ENCODE peak calls at places on chromosome 18, in five cellular contexts. One of them, this sample, is unnamed.

GRCh38 chr18:74930616-74931015 is 278.3 kb downstream of the PTGR3 start:
- DNase-seq in A172: no peak
- DNase-seq in endothelial cell of umbilical vein: no peak
- DNase-seq in astrocyte of the spinal cord: peak
- DNase-seq in endothelial cell: no peak
- DNase-seq in this sample: no peak

GRCh38 chr18:79542876-79543750 is 136.5 kb upstream of the CTDP1 start:
- DNase-seq in A172: no peak
- DNase-seq in endothelial cell of umbilical vein: no peak
- DNase-seq in astrocyte of the spinal cord: no peak
- DNase-seq in endothelial cell: no peak
- DNase-seq in this sample: no peak

GRCh38 chr18:57843403-57843802 is 40.3 kb upstream of the ATP8B1 start:
- DNase-seq in A172: no peak
- DNase-seq in endothelial cell of umbilical vein: no peak
- DNase-seq in astrocyte of the spinal cord: no peak
- DNase-seq in endothelial cell: no peak
- DNase-seq in this sample: no peak

GRCh38 chr18:39945076-39945475 is 2010.0 kb upstream of the PIK3C3 start:
- DNase-seq in A172: no peak
- DNase-seq in endothelial cell of umbilical vein: no peak
- DNase-seq in astrocyte of the spinal cord: peak
- DNase-seq in endothelial cell: no peak
- DNase-seq in this sample: no peak

GRCh38 chr18:60506682-60507081 is 134.1 kb upstream of the MC4R start:
- DNase-seq in A172: no peak
- DNase-seq in endothelial cell of umbilical vein: no peak
- DNase-seq in astrocyte of the spinal cord: no peak
- DNase-seq in endothelial cell: no peak
- DNase-seq in this sample: no peak

GRCh38 chr18:48749768-48750167 is 201.0 kb downstream of the SMAD7 start:
- DNase-seq in A172: peak
- DNase-seq in endothelial cell of umbilical vein: peak
- DNase-seq in astrocyte of the spinal cord: peak
- DNase-seq in endothelial cell: no peak
- DNase-seq in this sample: no peak

GRCh38 chr18:36912887-36913286 is 84.0 kb downstream of the KIAA1328 start:
- DNase-seq in A172: no peak
- DNase-seq in endothelial cell of umbilical vein: no peak
- DNase-seq in astrocyte of the spinal cord: no peak
- DNase-seq in endothelial cell: no peak
- DNase-seq in this sample: no peak

GRCh38 chr18:41073372-41073954 is 881.6 kb upstream of the PIK3C3 start:
- DNase-seq in A172: peak
- DNase-seq in endothelial cell of umbilical vein: peak
- DNase-seq in astrocyte of the spinal cord: peak
- DNase-seq in endothelial cell: no peak
- DNase-seq in this sample: no peak

GRCh38 chr18:48418409-48419267 is 9.5 kb upstream of the ZBTB7C start:
- DNase-seq in A172: no peak
- DNase-seq in endothelial cell of umbilical vein: no peak
- DNase-seq in astrocyte of the spinal cord: no peak
- DNase-seq in endothelial cell: no peak
- DNase-seq in this sample: no peak

GRCh38 chr18:41391616-41392610 is 563.1 kb upstream of the PIK3C3 start:
- DNase-seq in A172: peak
- DNase-seq in endothelial cell of umbilical vein: peak
- DNase-seq in astrocyte of the spinal cord: peak
- DNase-seq in endothelial cell: peak
- DNase-seq in this sample: no peak